ENCODE peak calls at places on chromosomes 11 and 22, in five cellular contexts. A is GM12865, Z is fibroblast of mammary gland, F is endothelial cell of umbilical vein, C is prostate gland. M is an unnamed sample.

GRCh38 chr22:45572444-45572843 is 69.8 kb downstream of the FBLN1 start:
- DNase-seq in A (no peak), Z (peak), F (no peak), C (peak), M (no peak)

GRCh38 chr22:25827415-25827814 is 85.4 kb downstream of the MYO18B start:
- DNase-seq in A (no peak), Z (no peak), F (no peak), C (no peak), M (peak)

GRCh38 chr22:20750461-20751184 is 23.3 kb upstream of the SERPIND1 start:
- DNase-seq in A (peak), Z (peak), F (peak), C (peak), M (peak)

GRCh38 chr11:74437441-74437840 is 29.9 kb downstream of the KCNE3 start:
- DNase-seq in A (no peak), Z (no peak), F (peak), C (no peak), M (no peak)

GRCh38 chr11:128204898-128205297 is 382.5 kb downstream of the ETS1 start:
- DNase-seq in A (no peak), Z (no peak), F (no peak), C (no peak), M (no peak)

GRCh38 chr11:116275634-116276033 is 497.2 kb downstream of the BUD13 start:
- DNase-seq in A (peak), Z (peak), F (no peak), C (no peak), M (no peak)

GRCh38 chr11:110919241-110919893 is 207.1 kb upstream of the ARHGAP20 start:
- DNase-seq in A (peak), Z (no peak), F (no peak), C (no peak), M (no peak)

GRCh38 chr11:45518096-45518852 is 147.1 kb downstream of the CHST1 start:
- DNase-seq in A (no peak), Z (no peak), F (no peak), C (no peak), M (no peak)

GRCh38 chr11:61297341-61297740 is 2.2 kb upstream of the VWCE start:
- DNase-seq in A (no peak), Z (no peak), F (no peak), C (peak), M (no peak)

GRCh38 chr11:12785901-12786300 is 111.7 kb downstream of the TEAD1 start:
- DNase-seq in A (no peak), Z (no peak), F (no peak), C (no peak), M (peak)

GRCh38 chr11:13338437-13339069 is 61.0 kb downstream of the BMAL1 start:
- DNase-seq in A (no peak), Z (peak), F (no peak), C (no peak), M (no peak)

GRCh38 chr11:68714047-68714856 is 29.9 kb downstream of the GAL start:
- DNase-seq in A (no peak), Z (no peak), F (no peak), C (no peak), M (no peak)

GRCh38 chr11:124799384-124800225 is 601 bp downstream of the MSANTD2 start:
- DNase-seq in A (peak), Z (peak), F (peak), C (peak), M (peak)

GRCh38 chr11:65476632-65477270 is 22.1 kb upstream of the MALAT1 start:
- DNase-seq in A (no peak), Z (peak), F (peak), C (no peak), M (peak)

GRCh38 chr11:15038963-15039362 is 34.4 kb upstream of the CALCB start:
- DNase-seq in A (no peak), Z (peak), F (no peak), C (no peak), M (no peak)

GRCh38 chr22:19810381-19811141 is 44.1 kb downstream of the GNB1L start:
- DNase-seq in A (no peak), Z (peak), F (peak), C (no peak), M (no peak)

GRCh38 chr11:76314741-76315090 is 66.2 kb downstream of the THAP12 start:
- DNase-seq in A (no peak), Z (peak), F (no peak), C (no peak), M (no peak)

GRCh38 chr11:110479445-110480101 is 49.8 kb downstream of the FDX1 start:
- DNase-seq in A (peak), Z (peak), F (no peak), C (no peak), M (no peak)

GRCh38 chr11:3378426-3379423 is at the start of gene ZNF195:
- DNase-seq in A (peak), Z (peak), F (peak), C (peak), M (peak)

GRCh38 chr11:130473795-130474377 is 25.4 kb downstream of the ADAMTS15 start:
- DNase-seq in A (no peak), Z (no peak), F (no peak), C (no peak), M (no peak)

GRCh38 chr22:41532908-41533825 is 11.1 kb downstream of the POLR3H start:
- DNase-seq in A (peak), Z (peak), F (peak), C (no peak), M (peak)

GRCh38 chr11:70524096-70524922 is 126.0 kb downstream of the CTTN start:
- DNase-seq in A (peak), Z (no peak), F (no peak), C (no peak), M (no peak)

GRCh38 chr11:128733440-128734115 is 39.7 kb downstream of the FLI1 start:
- DNase-seq in A (peak), Z (no peak), F (peak), C (no peak), M (no peak)

GRCh38 chr22:31046591-31047226 is 34.4 kb upstream of the SMTN start:
- DNase-seq in A (no peak), Z (peak), F (peak), C (no peak), M (peak)

GRCh38 chr11:111064118-111064517 is 181.4 kb upstream of the POU2AF2 start:
- DNase-seq in A (no peak), Z (peak), F (no peak), C (no peak), M (no peak)

GRCh38 chr11:59641156-59641555 is 25.6 kb upstream of the OSBP start:
- DNase-seq in A (no peak), Z (peak), F (no peak), C (no peak), M (no peak)

GRCh38 chr22:37634505-37635002 is 4.9 kb upstream of the SH3BP1 start:
- DNase-seq in A (peak), Z (no peak), F (no peak), C (no peak), M (no peak)

GRCh38 chr11:60767388-60767811 is 10.7 kb downstream of the MS4A15 start:
- DNase-seq in A (no peak), Z (no peak), F (peak), C (no peak), M (no peak)

GRCh38 chr11:27371490-27371889 is 8.5 kb upstream of the CCDC34 start:
- DNase-seq in A (no peak), Z (no peak), F (no peak), C (no peak), M (no peak)

GRCh38 chr22:24423519-24424000 is 3.8 kb upstream of the ADORA2A start:
- DNase-seq in A (peak), Z (no peak), F (peak), C (no peak), M (peak)

GRCh38 chr11:41788177-41788576 is 328.7 kb upstream of the LRRC4C start:
- DNase-seq in A (no peak), Z (no peak), F (no peak), C (no peak), M (no peak)

GRCh38 chr11:62925745-62926668 is 4.8 kb upstream of the CHRM1 start:
- DNase-seq in A (no peak), Z (no peak), F (no peak), C (no peak), M (no peak)
- H3K4me3 ChIP-seq in A (no peak), Z (no peak), F (peak), C (no peak), M (no peak)

DNA sequence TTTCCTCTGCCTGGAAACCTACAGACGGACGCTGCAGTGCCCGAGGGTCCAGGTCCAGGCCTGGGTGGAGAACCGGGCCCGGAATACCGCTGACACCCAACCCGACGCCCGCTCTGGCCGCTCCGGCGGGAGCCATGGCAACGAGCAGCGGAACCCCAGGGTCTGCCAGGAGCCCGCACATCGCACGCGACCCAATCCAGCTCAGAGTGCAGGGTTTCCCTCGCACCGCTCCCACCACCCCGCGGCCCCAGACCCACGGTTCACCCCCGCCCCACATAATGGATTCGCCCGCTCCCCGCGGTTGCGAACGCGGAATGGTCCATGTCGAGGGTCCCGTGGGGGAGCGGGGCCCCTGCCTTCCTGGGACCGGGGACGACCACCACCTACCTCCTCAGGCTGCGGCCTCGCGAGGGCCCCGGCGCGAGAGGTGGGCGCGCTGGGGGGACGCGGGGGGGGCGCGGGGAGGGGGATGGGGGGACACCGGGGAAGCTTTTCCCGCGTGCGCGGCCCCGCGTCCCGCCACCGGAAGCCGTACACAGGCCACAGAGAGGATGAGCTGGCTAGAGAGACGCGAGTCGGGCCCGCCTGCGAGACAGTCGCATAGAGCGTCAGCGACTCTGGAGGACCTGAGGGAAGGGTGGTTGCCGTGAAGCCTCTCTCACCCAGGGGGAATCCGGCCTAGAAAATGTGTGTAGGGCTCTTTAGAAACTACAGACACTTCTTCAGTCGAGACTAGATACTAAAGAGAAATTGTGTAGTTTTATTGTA is at the start of gene SSRP1:
- DNase-seq in A (peak), Z (peak), F (peak), C (peak), M (peak)
- TF ChIP-seq CTCF in A (no peak), Z (no peak), F (no peak), C (no peak), M (no peak)

DNA sequence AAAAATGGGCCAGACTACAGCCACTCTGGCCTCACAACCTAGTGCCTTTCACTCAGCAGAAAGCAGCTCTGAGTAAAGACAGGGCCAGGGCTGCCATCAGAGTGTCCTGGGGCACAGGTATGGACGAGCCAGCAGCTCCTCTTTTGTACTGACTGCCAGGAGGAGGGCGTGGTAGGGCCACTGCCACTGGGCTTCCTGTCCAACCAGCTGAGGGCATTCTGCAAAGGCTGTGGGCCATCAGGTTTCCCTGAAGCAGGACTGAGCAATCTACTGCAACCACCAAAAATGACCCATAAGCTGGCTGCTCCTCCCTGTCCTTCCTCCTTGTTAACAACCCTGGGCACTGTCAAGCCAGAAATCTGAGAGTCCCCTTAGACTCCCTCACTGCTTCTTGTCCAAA is 33.1 kb downstream of the ASCC2 start:
- DNase-seq in A (no peak), Z (no peak), F (no peak), C (no peak), M (no peak)
- H3K4me3 ChIP-seq in A (no peak), Z (no peak), F (no peak), C (no peak), M (no peak)

DNA sequence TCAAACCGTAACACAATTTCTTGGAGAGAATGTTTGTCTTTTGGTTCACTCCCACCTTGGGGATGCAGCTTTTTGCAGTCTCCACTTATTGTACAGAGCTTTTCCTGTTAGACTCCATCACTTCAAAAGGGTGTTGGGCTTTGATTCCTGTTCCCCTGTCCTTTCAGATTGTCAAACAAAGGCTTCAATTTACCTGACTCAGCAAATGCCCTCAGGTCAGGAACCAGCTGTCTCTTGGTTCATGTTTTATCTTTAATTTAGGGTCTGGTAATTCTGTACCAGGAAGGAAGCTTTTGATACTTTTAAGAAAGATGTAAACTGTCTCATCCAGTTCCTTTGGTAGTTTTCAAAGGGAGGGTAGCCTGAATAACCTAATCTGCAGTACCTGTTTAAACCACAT is 880.7 kb downstream of the NTM start:
- DNase-seq in A (no peak), Z (no peak), F (no peak), C (no peak), M (no peak)
- TF ChIP-seq CTCF in A (no peak), Z (no peak), F (no peak), C (no peak), M (no peak)

M was measured in body of pancreas.